ENCODE peak calls at places on chromosome 3, in seven cellular contexts. D is psoas muscle; R is breast epithelium; X is CD4-positive, CD25-positive, alpha-beta regulatory T cell; C is mesendoderm; K is right lobe of liver; B is dorsolateral prefrontal cortex. Y is an unnamed sample.

GRCh38 chr3:127714866-127715265 is 42.1 kb downstream of the ABTB1 start:
- DNase-seq in C (no peak), K (no peak), X (no peak), D (no peak), B (peak), R (no peak), Y (no peak)

GRCh38 chr3:88038561-88038960 is 20.2 kb downstream of the CGGBP1 start:
- DNase-seq in K (no peak), B (no peak), X (no peak), R (no peak), D (no peak), C (no peak), Y (no peak)

GRCh38 chr3:32216172-32216783 is 22.2 kb upstream of the CMTM8 start:
- DNase-seq in C (no peak), K (peak), B (no peak), D (no peak), R (no peak), X (no peak), Y (no peak)

GRCh38 chr3:98980915-98981596 is 79.6 kb upstream of the DCBLD2 start:
- DNase-seq in R (no peak), B (no peak), K (no peak), C (peak), D (no peak), X (no peak), Y (no peak)

GRCh38 chr3:126212629-126213375 is 32.4 kb upstream of the ALDH1L1 start:
- DNase-seq in K (peak), B (peak), X (peak), C (peak), R (no peak), D (peak), Y (no peak)

GRCh38 chr3:117719316-117719926 is 1009.8 kb downstream of the TUSC7 start:
- DNase-seq in D (no peak), K (no peak), X (no peak), C (peak), B (no peak), R (no peak), Y (no peak)

GRCh38 chr3:43736558-43736995 is 45.8 kb downstream of the ABHD5 start:
- DNase-seq in R (no peak), X (no peak), B (no peak), K (no peak), C (no peak), D (no peak), Y (no peak)

GRCh38 chr3:62636235-62636826 is 238.9 kb downstream of the CADPS start:
- DNase-seq in D (no peak), X (no peak), B (no peak), C (no peak), K (no peak), R (no peak), Y (no peak)

GRCh38 chr3:46979958-46980497 is 562 bp downstream of the NBEAL2 start:
- DNase-seq in B (no peak), R (no peak), X (no peak), D (peak), C (no peak), K (peak), Y (no peak)

GRCh38 chr3:194133661-194134230 is 2.2 kb upstream of the HES1 start:
- DNase-seq in K (peak), R (peak), D (peak), C (peak), B (no peak), X (no peak), Y (no peak)

GRCh38 chr3:32816439-32817194 is 1.2 kb upstream of the TRIM71 start:
- DNase-seq in R (no peak), X (peak), B (no peak), C (peak), K (peak), D (no peak), Y (no peak)

GRCh38 chr3:66153471-66153870 is 67.3 kb upstream of the SLC25A26 start:
- DNase-seq in C (no peak), B (no peak), R (no peak), X (no peak), D (no peak), K (no peak), Y (no peak)

GRCh38 chr3:194833511-194833910 is 147.8 kb downstream of the FAM43A start:
- DNase-seq in B (no peak), D (no peak), X (no peak), K (no peak), R (no peak), C (no peak), Y (no peak)

GRCh38 chr3:16113704-16114103 is 60.8 kb upstream of the GALNT15 start:
- DNase-seq in K (no peak), B (no peak), R (no peak), X (no peak), D (no peak), C (no peak), Y (no peak)

GRCh38 chr3:66885326-66886000 is 112.6 kb upstream of the KBTBD8 start:
- DNase-seq in C (peak), D (no peak), K (no peak), R (no peak), B (no peak), X (no peak), Y (no peak)

GRCh38 chr3:98744283-98744682 is 18.9 kb upstream of the ST3GAL6 start:
- DNase-seq in C (no peak), K (no peak), D (no peak), X (no peak), B (no peak), R (no peak), Y (no peak)

GRCh38 chr3:60585918-60586317 is 665.3 kb downstream of the FHIT start:
- DNase-seq in R (no peak), C (no peak), X (no peak), K (no peak), B (no peak), D (no peak), Y (no peak)

GRCh38 chr3:15327941-15328340 is 4.4 kb downstream of the SH3BP5 start:
- DNase-seq in B (no peak), D (peak), R (no peak), C (no peak), K (peak), X (no peak), Y (no peak)

GRCh38 chr3:109338322-109338721 is 976 bp upstream of the DPPA4 start:
- DNase-seq in C (peak), K (no peak), R (no peak), B (no peak), X (no peak), D (no peak), Y (no peak)

GRCh38 chr3:48990636-48991421 is 788 bp downstream of the P4HTM start:
- DNase-seq in D (no peak), R (no peak), C (peak), B (no peak), K (no peak), X (peak), Y (no peak)

GRCh38 chr3:19947549-19948071 is 713 bp downstream of the RAB5A start:
- DNase-seq in K (peak), X (peak), D (no peak), R (peak), C (peak), B (peak), Y (no peak)

GRCh38 chr3:43222594-43222993 is 63.7 kb upstream of the SNRK start:
- DNase-seq in R (no peak), B (no peak), D (no peak), K (no peak), C (no peak), X (peak), Y (no peak)

GRCh38 chr3:48847586-48848423 is at the start of gene PRKAR2A:
- DNase-seq in R (peak), B (peak), D (peak), X (peak), K (peak), C (peak), Y (no peak)

GRCh38 chr3:196012941-196013471 is 68.9 kb downstream of the TFRC start:
- DNase-seq in C (no peak), R (no peak), X (no peak), B (no peak), D (no peak), K (no peak), Y (no peak)

GRCh38 chr3:23575697-23576096 is 230.1 kb upstream of the UBE2E1 start:
- DNase-seq in K (no peak), B (no peak), X (no peak), D (no peak), R (no peak), C (no peak), Y (no peak)

GRCh38 chr3:64399205-64399800 is 174.0 kb upstream of the PRICKLE2 start:
- DNase-seq in D (no peak), X (no peak), K (no peak), R (no peak), C (peak), B (no peak), Y (no peak)

GRCh38 chr3:151439652-151440125 is 21.2 kb downstream of the IGSF10 start:
- DNase-seq in B (no peak), R (no peak), K (no peak), X (peak), D (no peak), C (peak), Y (peak)

GRCh38 chr3:36060950-36061349 is 319.4 kb upstream of the STAC start:
- DNase-seq in C (no peak), B (no peak), R (no peak), X (no peak), K (no peak), D (no peak), Y (peak)

GRCh38 chr3:53772562-53773329 is 73.5 kb downstream of the CHDH start:
- DNase-seq in D (no peak), B (no peak), X (no peak), K (no peak), R (no peak), C (no peak), Y (no peak)

GRCh38 chr3:107795514-107796094 is 272.8 kb downstream of the BBX start:
- DNase-seq in R (no peak), C (no peak), B (no peak), X (no peak), D (no peak), K (no peak), Y (no peak)

GRCh38 chr3:160661660-160662059 is 15.3 kb upstream of the ARL14 start:
- DNase-seq in C (peak), K (no peak), X (no peak), B (no peak), D (no peak), R (no peak), Y (no peak)

GRCh38 chr3:111986800-111987199 is 8.0 kb downstream of the ABHD10 start:
- DNase-seq in D (no peak), B (no peak), R (no peak), C (no peak), X (no peak), K (no peak), Y (no peak)

GRCh38 chr3:189272500-189273119 is 100.8 kb downstream of the TPRG1 start:
- DNase-seq in C (peak), D (no peak), B (no peak), K (no peak), X (peak), R (no peak), Y (peak)

GRCh38 chr3:129039271-129040038 is 21.1 kb upstream of the GP9 start:
- DNase-seq in C (no peak), B (no peak), D (no peak), K (no peak), X (no peak), R (no peak), Y (no peak)

GRCh38 chr3:37202035-37202434 is 27.7 kb upstream of the LRRFIP2 start:
- DNase-seq in K (no peak), R (no peak), C (no peak), D (no peak), X (no peak), B (no peak), Y (no peak)
- H3K27ac ChIP-seq in K (no peak), R (no peak), C (no peak), D (no peak), X (no peak), B (no peak), Y (no peak)

GRCh38 chr3:13684350-13684749 is 135.4 kb downstream of the FBLN2 start:
- DNase-seq in B (no peak), X (no peak), R (no peak), D (no peak), K (no peak), C (no peak), Y (no peak)

GRCh38 chr3:13683288-13683687 is 134.4 kb downstream of the FBLN2 start:
- DNase-seq in C (no peak), X (no peak), B (no peak), K (no peak), D (no peak), R (no peak), Y (no peak)

GRCh38 chr3:13683772-13684171 is 134.8 kb downstream of the FBLN2 start:
- DNase-seq in C (no peak), X (no peak), K (no peak), D (no peak), R (no peak), B (no peak), Y (no peak)

GRCh38 chr3:13682331-13683013 is 133.5 kb downstream of the FBLN2 start:
- DNase-seq in B (no peak), C (no peak), K (no peak), X (no peak), D (no peak), R (no peak), Y (no peak)

GRCh38 chr3:13681931-13682330 is 133.0 kb downstream of the FBLN2 start:
- DNase-seq in C (no peak), R (no peak), X (no peak), B (no peak), K (no peak), D (no peak), Y (no peak)
- H3K27ac ChIP-seq in C (no peak), R (no peak), X (no peak), B (no peak), K (no peak), D (no peak), Y (no peak)

GRCh38 chr3:9386501-9387321 is 10.7 kb upstream of the SETD5 start:
- DNase-seq in C (no peak), X (no peak), R (no peak), K (no peak), D (no peak), B (no peak), Y (no peak)
- H3K27ac ChIP-seq in C (no peak), X (no peak), R (no peak), K (no peak), D (no peak), B (no peak), Y (peak)

GRCh38 chr3:14177580-14178246 is 688 bp downstream of the XPC start:
- DNase-seq in R (no peak), B (no peak), C (no peak), D (no peak), K (no peak), X (no peak), Y (no peak)

GRCh38 chr3:14181253-14181652 is 2.6 kb downstream of the LSM3 start:
- DNase-seq in R (no peak), D (no peak), X (no peak), C (no peak), K (no peak), B (no peak), Y (no peak)

GRCh38 chr3:14179795-14180194 is 1.2 kb downstream of the LSM3 start:
- DNase-seq in D (no peak), C (no peak), K (no peak), R (no peak), X (no peak), B (no peak), Y (no peak)

GRCh38 chr3:14179114-14179465 is 473 bp downstream of the LSM3 start:
- DNase-seq in K (no peak), B (no peak), C (no peak), X (no peak), R (no peak), D (no peak), Y (no peak)

GRCh38 chr3:14178247-14179113 is at the start of the genes LSM3 and XPC:
- DNase-seq in B (peak), D (peak), X (peak), K (peak), R (peak), C (peak), Y (peak)
- H3K27ac ChIP-seq in B (peak), D (peak), X (peak), K (peak), R (peak), C (peak), Y (peak)

GRCh38 chr3:101085752-101086151 is 92.5 kb upstream of the ABI3BP start:
- DNase-seq in X (no peak), C (no peak), K (no peak), B (no peak), D (no peak), R (no peak), Y (no peak)

GRCh38 chr3:101081990-101082389 is 88.8 kb upstream of the ABI3BP start:
- DNase-seq in D (no peak), K (no peak), R (no peak), X (no peak), C (no peak), B (no peak), Y (no peak)

GRCh38 chr3:101081446-101081845 is 88.2 kb upstream of the ABI3BP start:
- DNase-seq in C (no peak), K (no peak), D (no peak), X (no peak), R (no peak), B (no peak), Y (no peak)

DNA sequence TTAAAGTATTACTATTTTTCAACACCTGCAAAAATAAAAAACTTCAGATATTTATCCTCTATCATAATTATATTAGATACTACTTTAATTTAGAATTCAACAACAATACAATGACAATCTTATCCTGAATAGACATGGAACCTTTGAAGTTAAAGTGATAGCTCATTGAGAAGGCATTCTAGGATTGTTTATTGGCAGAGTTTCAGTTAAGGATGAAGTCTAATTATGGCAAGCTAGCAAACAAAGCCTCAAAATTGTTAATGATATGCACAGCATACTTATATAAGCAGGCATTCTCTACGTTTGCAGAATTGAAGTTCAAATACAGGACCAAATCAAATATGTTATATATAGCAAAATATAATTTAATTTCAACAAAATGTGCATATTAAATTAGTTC is 91.2 kb upstream of the ABI3BP start:
- DNase-seq in D (no peak), K (no peak), X (no peak), B (no peak), C (no peak), R (no peak), Y (no peak)
- H3K27ac ChIP-seq in D (no peak), K (no peak), X (no peak), B (no peak), C (no peak), R (no peak), Y (no peak)

GRCh38 chr3:41111011-41111410 is 88.3 kb upstream of the CTNNB1 start:
- DNase-seq in K (no peak), X (no peak), C (no peak), R (no peak), B (no peak), D (no peak), Y (no peak)
- H3K27ac ChIP-seq in K (no peak), X (no peak), C (no peak), R (no peak), B (no peak), D (no peak), Y (no peak)

DNA sequence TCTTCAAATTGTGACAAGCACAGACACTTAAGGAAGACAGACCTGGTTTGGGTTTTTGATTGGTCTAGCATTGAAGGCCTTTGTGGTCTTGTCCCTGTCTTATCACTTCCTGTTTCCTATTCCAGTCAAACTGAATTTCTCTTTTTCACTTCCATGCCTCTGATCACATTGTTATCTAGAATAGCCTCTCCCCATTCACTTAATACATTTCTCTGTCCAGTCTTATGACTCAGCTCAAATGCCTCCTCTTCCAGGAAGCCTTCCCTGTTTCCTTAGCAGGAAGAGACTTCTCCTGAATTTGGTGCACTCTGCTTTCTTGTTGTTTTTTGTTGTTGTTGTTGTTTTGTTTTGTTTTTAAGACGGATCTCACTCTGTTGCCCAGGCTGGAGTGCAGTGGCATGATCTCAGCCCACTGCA is 45.5 kb downstream of the LIMD1 start:
- DNase-seq in C (no peak), D (no peak), R (no peak), B (no peak), K (no peak), X (no peak), Y (no peak)
- H3K27ac ChIP-seq in C (no peak), D (no peak), R (peak), B (no peak), K (peak), X (no peak), Y (no peak)

DNA sequence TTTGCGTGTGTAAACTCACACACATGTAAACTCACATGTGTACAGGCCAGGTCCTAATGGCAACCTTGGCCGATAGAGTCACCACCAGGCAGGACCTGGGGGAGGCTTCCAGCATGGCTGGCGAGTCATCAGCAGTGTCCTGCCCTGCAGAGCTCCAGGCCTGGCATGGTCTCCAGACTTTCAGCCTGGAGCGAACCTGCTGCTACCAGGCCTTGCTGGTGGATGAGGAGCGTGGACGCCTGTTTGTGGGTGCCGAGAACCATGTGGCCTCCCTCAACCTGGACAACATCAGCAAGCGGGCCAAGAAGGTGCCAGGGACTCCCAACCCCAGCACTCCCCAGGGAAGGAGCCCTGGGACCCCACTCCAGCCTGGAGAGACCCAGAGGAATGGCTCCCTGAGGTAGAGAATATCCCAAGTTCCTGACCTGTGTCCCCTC is 1.0 kb downstream of the SEMA3B start:
- DNase-seq in B (no peak), R (no peak), C (no peak), X (no peak), D (no peak), K (no peak), Y (no peak)
- H3K27ac ChIP-seq in B (peak), R (peak), C (no peak), X (no peak), D (peak), K (no peak), Y (no peak)

Y was measured in SK-N-MC.